ENCODE peak calls at places on chromosomes 13 and 19, in eight cellular contexts. S is GM23338, P is IMR-90, Q is right lobe of liver, T is RWPE2, L is breast epithelium, Z is pancreas, C is heart right ventricle. H is an unnamed sample.

GRCh38 chr13:59112375-59112774 is 1051.4 kb downstream of the DIAPH3 start:
- DNase-seq in P (peak), L (no peak), S (no peak), Q (no peak), T (no peak), C (peak), Z (no peak), H (peak)

GRCh38 chr13:80430561-80430960 is 89.6 kb upstream of the SPRY2 start:
- DNase-seq in C (no peak), L (no peak), S (no peak), P (no peak), Z (no peak), T (no peak), Q (no peak), H (no peak)

GRCh38 chr13:70473912-70474311 is 365.7 kb upstream of the KLHL1 start:
- DNase-seq in T (no peak), P (no peak), Z (no peak), Q (no peak), C (no peak), L (no peak), S (no peak), H (no peak)

GRCh38 chr13:54953786-54954185 is 1925.2 kb downstream of the OLFM4 start:
- DNase-seq in Q (no peak), S (no peak), C (no peak), L (no peak), T (no peak), Z (no peak), P (no peak), H (no peak)

GRCh38 chr13:27404680-27405079 is 19.7 kb upstream of the GTF3A start:
- DNase-seq in Z (peak), T (no peak), Q (peak), C (no peak), L (no peak), S (no peak), P (no peak), H (no peak)

GRCh38 chr19:28020631-28021315 is 1192.2 kb downstream of the UQCRFS1 start:
- DNase-seq in S (peak), P (no peak), C (no peak), Q (no peak), L (no peak), Z (no peak), T (no peak), H (no peak)

GRCh38 chr13:66805657-66806056 is 424.5 kb downstream of the PCDH9 start:
- DNase-seq in Z (no peak), P (peak), L (no peak), Q (no peak), C (peak), S (no peak), T (no peak), H (no peak)

GRCh38 chr19:40466219-40467006 is at the start of gene SPTBN4:
- DNase-seq in S (no peak), L (peak), Q (no peak), T (no peak), Z (peak), C (peak), P (no peak), H (peak)

GRCh38 chr19:40139533-40140287 is 49.0 kb upstream of the ZNF780A start:
- DNase-seq in L (no peak), P (peak), C (no peak), T (no peak), Q (no peak), Z (no peak), S (peak), H (no peak)

GRCh38 chr13:76383671-76384461 is 502.3 kb downstream of the KCTD12 start:
- DNase-seq in P (peak), L (no peak), C (peak), S (no peak), Q (no peak), T (no peak), Z (no peak), H (no peak)

GRCh38 chr13:52738719-52739467 is 727 bp downstream of the CNMD start:
- DNase-seq in L (no peak), P (no peak), C (peak), S (peak), T (no peak), Z (no peak), Q (no peak), H (peak)

GRCh38 chr19:7426986-7427385 is 61.8 kb downstream of the PEX11G start:
- DNase-seq in P (no peak), C (no peak), T (no peak), Z (no peak), S (no peak), L (no peak), Q (no peak), H (no peak)

GRCh38 chr19:31975461-31975860 is 369.9 kb upstream of the ZNF507 start:
- DNase-seq in T (no peak), Q (no peak), P (no peak), C (no peak), S (no peak), Z (no peak), L (no peak), H (no peak)

GRCh38 chr19:1265611-1266115 is 3.5 kb upstream of the CIRBP start:
- DNase-seq in Q (no peak), P (peak), C (peak), S (no peak), L (no peak), T (no peak), Z (peak), H (no peak)

GRCh38 chr19:41904118-41904870 is 21.3 kb downstream of the ARHGEF1 start:
- DNase-seq in L (peak), Z (peak), S (no peak), Q (no peak), C (no peak), P (no peak), T (no peak), H (no peak)
- H3K27ac ChIP-seq in L (no peak), Z (no peak), S (no peak), Q (no peak), C (no peak), P (no peak), T (no peak), H (no peak)

GRCh38 chr19:29845576-29846176 is 33.9 kb downstream of the CCNE1 start:
- DNase-seq in Z (no peak), P (peak), S (peak), C (peak), L (no peak), Q (no peak), T (no peak), H (no peak)
- H3K27ac ChIP-seq in Z (peak), P (no peak), S (peak), C (peak), L (peak), Q (no peak), T (peak), H (no peak)

GRCh38 chr19:43594081-43594697 is 1.7 kb downstream of the IRGQ start:
- DNase-seq in L (no peak), P (no peak), T (no peak), C (no peak), S (no peak), Q (no peak), Z (no peak), H (no peak)
- H3K27ac ChIP-seq in L (peak), P (no peak), T (no peak), C (no peak), S (no peak), Q (peak), Z (no peak), H (no peak)

GRCh38 chr19:37594982-37595382 is 306 bp downstream of the ZNF540 start:
- DNase-seq in P (peak), Z (peak), S (no peak), T (peak), L (peak), C (peak), Q (peak), H (peak)
- H3K27ac ChIP-seq in P (peak), Z (peak), S (no peak), T (peak), L (peak), C (peak), Q (peak), H (peak)

DNA sequence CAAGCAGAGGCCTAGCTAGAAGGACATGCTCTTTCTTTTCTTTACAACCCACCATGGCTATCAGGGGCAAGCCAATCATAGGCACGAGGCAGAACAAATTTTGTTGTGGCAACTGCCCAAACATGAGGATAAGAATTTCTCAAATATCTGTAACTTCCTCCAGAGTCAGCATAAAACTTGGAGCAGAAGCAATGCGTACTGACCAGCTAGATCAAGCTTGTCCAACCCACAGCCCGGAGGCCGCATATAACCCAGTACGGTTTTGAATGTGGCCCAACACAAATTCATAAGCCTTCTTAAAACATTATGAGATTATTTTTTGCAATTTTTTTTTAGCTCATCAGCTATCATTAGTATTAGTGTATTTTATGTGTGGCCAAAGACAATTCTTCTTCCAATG is 87.0 kb upstream of the SOX21 start:
- DNase-seq in L (no peak), Q (no peak), Z (no peak), P (no peak), S (no peak), C (no peak), T (no peak), H (no peak)
- H3K27ac ChIP-seq in L (no peak), Q (no peak), Z (no peak), P (no peak), S (no peak), C (no peak), T (no peak), H (no peak)

DNA sequence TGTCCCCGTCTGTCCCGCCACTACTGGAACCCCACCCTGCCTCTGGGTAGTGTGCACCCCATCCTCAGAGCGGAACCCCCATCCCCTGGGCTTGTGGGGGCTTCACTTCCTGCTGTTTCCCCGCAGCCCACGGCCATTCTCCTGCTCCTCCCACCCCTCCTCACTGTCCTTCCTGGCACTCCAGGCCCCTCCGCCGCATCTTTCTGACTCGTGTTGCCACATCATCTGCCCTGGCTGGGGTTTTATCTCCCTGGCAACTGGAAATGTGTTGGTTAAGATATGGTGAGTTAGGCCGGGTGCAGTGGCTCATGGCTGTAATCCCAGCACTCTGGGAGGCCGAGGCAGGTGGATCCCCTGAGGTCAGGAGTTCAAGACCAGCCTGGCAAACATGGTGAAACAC is 37.3 kb downstream of the KDM4B start:
- DNase-seq in T (no peak), Q (peak), C (no peak), Z (no peak), S (no peak), L (no peak), P (peak), H (no peak)
- H3K27ac ChIP-seq in T (no peak), Q (no peak), C (no peak), Z (no peak), S (no peak), L (no peak), P (no peak), H (no peak)

GRCh38 chr19:34188388-34188787 is 16.1 kb downstream of the LSM14A start:
- DNase-seq in S (no peak), Q (no peak), T (no peak), Z (no peak), P (no peak), L (no peak), C (no peak), H (no peak)

GRCh38 chr19:34182125-34182524 is 9.8 kb downstream of the LSM14A start:
- DNase-seq in P (no peak), C (no peak), S (no peak), Q (no peak), T (no peak), Z (no peak), L (no peak), H (no peak)

GRCh38 chr19:34186205-34186604 is 13.9 kb downstream of the LSM14A start:
- DNase-seq in P (no peak), Z (no peak), C (no peak), Q (no peak), L (no peak), T (no peak), S (no peak), H (no peak)

GRCh38 chr19:34187011-34187410 is 14.7 kb downstream of the LSM14A start:
- DNase-seq in T (no peak), L (no peak), Z (no peak), S (no peak), P (no peak), C (no peak), Q (no peak), H (no peak)

DNA sequence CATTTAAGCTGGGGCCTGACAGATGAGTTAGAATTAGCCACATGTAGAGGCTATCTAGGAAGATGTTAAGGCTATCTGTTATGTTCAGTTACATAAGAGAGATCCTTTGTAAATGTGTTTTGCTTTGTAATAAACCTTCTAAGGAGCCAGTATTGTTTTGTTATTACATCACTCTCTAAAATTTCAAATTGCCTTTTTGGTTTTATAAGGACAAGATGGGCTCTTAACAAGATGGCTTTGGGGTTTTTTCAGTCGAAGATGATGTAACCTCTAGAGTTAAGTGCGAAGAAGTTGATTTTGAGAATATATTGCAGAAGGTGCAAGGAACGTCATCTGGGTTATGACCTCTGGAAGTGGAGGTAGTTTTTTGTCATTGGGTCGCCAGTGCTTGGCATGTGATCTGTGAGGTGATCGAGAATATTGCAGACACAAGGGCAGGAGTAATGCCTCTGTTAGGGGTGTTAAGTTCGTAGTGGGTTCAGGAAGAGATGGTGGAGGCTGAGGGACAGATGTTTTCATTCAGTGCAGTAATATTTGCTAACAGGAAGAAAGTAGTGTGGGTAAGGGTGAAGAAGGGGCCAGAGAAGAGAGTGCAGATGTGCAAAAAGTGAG is 12.7 kb downstream of the LSM14A start:
- DNase-seq in P (no peak), Z (no peak), S (no peak), Q (no peak), C (no peak), L (no peak), T (no peak), H (no peak)
- H3K27ac ChIP-seq in P (no peak), Z (no peak), S (peak), Q (no peak), C (no peak), L (peak), T (no peak), H (no peak)

GRCh38 chr19:19426799-19427198 is 21.3 kb downstream of the GATAD2A start:
- DNase-seq in P (no peak), T (no peak), S (no peak), Q (no peak), C (no peak), L (no peak), Z (no peak), H (no peak)

GRCh38 chr19:19427302-19427701 is 21.8 kb downstream of the GATAD2A start:
- DNase-seq in L (no peak), S (no peak), P (no peak), T (no peak), Q (no peak), C (no peak), Z (no peak), H (no peak)

GRCh38 chr19:19429361-19429760 is 23.9 kb downstream of the GATAD2A start:
- DNase-seq in L (no peak), S (no peak), Z (no peak), P (no peak), C (no peak), T (no peak), Q (no peak), H (no peak)

GRCh38 chr19:19428746-19429145 is 23.3 kb downstream of the GATAD2A start:
- DNase-seq in P (no peak), Z (no peak), S (no peak), C (no peak), Q (no peak), T (no peak), L (no peak), H (no peak)

DNA sequence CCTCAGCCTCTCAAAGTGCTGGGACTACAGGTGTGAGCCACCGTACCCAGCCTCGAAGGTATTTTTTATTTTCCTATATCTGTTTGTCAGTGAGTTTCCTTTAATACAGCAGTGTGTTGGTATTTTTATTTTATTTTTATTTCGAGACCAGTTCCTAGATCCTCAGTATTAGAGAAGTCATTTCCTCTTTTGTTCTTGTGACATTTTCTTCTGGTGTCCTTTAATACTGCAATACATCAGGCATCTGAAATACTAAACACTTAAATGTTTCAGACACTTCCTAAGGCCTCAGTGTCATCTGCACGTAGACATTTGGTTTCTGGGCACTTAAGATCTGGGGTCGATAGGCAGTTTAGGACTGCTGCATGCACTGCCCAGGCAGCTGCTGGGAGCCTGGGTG is 22.5 kb downstream of the GATAD2A start:
- DNase-seq in Z (no peak), P (no peak), C (no peak), T (no peak), L (no peak), Q (no peak), S (no peak), H (no peak)
- H3K27ac ChIP-seq in Z (no peak), P (no peak), C (no peak), T (no peak), L (no peak), Q (no peak), S (peak), H (no peak)

DNA sequence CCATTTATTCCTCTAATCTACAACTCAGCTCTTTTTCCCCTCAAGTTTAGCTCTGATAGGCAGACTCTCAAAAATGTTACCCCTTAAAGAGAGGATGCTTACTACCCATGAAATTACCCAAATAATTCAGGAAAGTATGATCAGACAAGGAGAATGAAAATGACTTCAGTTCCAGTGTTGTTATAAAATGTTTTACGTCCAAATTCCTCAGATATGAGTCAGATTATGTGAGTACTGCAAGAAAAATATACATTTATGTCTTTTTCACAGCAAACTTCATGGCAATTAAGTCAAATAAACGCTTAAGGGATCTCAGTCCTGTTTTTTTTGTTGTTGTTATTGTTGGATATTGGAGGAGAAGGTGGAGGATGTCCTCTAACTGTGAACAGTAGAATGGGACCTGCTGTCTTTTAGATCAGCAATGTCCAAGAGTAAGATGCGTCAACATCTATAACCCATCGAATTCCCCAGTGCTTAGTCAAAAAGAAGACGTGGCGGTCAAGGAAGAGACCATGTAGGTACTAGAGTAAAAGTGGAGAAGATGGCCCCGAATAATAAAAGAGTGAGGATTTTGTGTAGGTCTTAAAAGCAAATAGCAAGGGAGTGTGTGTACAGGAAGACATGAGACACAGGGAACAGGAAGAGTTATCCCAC is 215.4 kb upstream of the IRS2 start:
- DNase-seq in P (peak), L (no peak), C (no peak), T (no peak), Q (no peak), S (no peak), Z (no peak), H (no peak)
- H3K27ac ChIP-seq in P (peak), L (no peak), C (no peak), T (peak), Q (no peak), S (no peak), Z (no peak), H (no peak)

GRCh38 chr19:8631425-8631819 is 989 bp downstream of the NFILZ start:
- DNase-seq in Z (peak), Q (peak), S (no peak), T (no peak), P (peak), C (no peak), L (no peak), H (no peak)
- H3K27ac ChIP-seq in Z (peak), Q (peak), S (no peak), T (no peak), P (no peak), C (no peak), L (no peak), H (peak)

H was measured in caudate nucleus.